ENCODE peak calls at places on chromosomes 11 and 22, in five cellular contexts. Q, N, M, V and X are unnamed samples.

GRCh38 chr11:68594123-68594522 is 90.2 kb upstream of the GAL start:
- DNase-seq in Q (no peak), M (no peak), N (no peak), V (no peak), X (no peak)

GRCh38 chr22:27203276-27203660 is 545.9 kb downstream of the MIAT start:
- DNase-seq in M (no peak), N (no peak), V (no peak), Q (no peak), X (no peak)

GRCh38 chr11:62245271-62245753 is 3.3 kb downstream of the SCGB1D2 start:
- DNase-seq in V (no peak), N (peak; percentile 22), Q (no peak), M (no peak), X (no peak)

GRCh38 chr11:65965986-65966762 is 4.6 kb downstream of the SART1 start:
- DNase-seq in M (no peak), Q (no peak), N (no peak), V (no peak), X (no peak)

GRCh38 chr22:17733484-17733883 is 40.8 kb downstream of the BID start:
- DNase-seq in V (no peak), M (no peak), N (peak; percentile 25), Q (no peak), X (no peak)

GRCh38 chr22:43829904-43830851 is 18.1 kb upstream of the EFCAB6 start:
- DNase-seq in M (no peak), V (peak; percentile 70), Q (no peak), N (peak; percentile 27), X (no peak)

GRCh38 chr11:84780689-84781293 is 846.4 kb downstream of the DLG2 start:
- DNase-seq in N (peak; percentile 39), Q (no peak), M (no peak), V (no peak), X (no peak)

GRCh38 chr11:75582935-75583709 is 21.1 kb downstream of the SERPINH1 start:
- DNase-seq in Q (peak; percentile 81), V (peak; percentile 51), N (peak; percentile 77), M (peak; percentile 76), X (no peak)

GRCh38 chr22:27726726-27727449 is 74.7 kb downstream of the MN1 start:
- DNase-seq in V (no peak), M (peak; percentile 50), Q (peak; percentile 81), N (peak; percentile 84), X (no peak)

GRCh38 chr11:14334193-14334592 is 24.8 kb downstream of the RRAS2 start:
- DNase-seq in N (no peak), Q (no peak), V (no peak), M (no peak), X (no peak)

GRCh38 chr11:129251067-129251466 is 58.9 kb upstream of the ARHGAP32 start:
- DNase-seq in Q (no peak), M (no peak), N (peak; percentile 74), V (no peak), X (no peak)

GRCh38 chr11:131653244-131653643 is 282.8 kb downstream of the NTM start:
- DNase-seq in M (no peak), N (no peak), Q (no peak), V (no peak), X (no peak)

GRCh38 chr11:10298342-10298741 is 4.3 kb upstream of the SBF2 start:
- DNase-seq in Q (no peak), N (peak; percentile 97), V (no peak), M (no peak), X (no peak)

GRCh38 chr22:48319321-48320047 is 1508.2 kb downstream of the BRD1 start:
- DNase-seq in N (no peak), M (no peak), V (no peak), Q (no peak), X (peak; percentile 39)

GRCh38 chr22:37166675-37167066 is 17.0 kb upstream of the IL2RB start:
- DNase-seq in V (peak; percentile 68), Q (peak; percentile 92), M (peak; percentile 89), N (peak; percentile 61), X (no peak)

GRCh38 chr11:120168960-120169681 is 31.2 kb upstream of the TRIM29 start:
- DNase-seq in Q (peak; percentile 72), M (peak; percentile 61), V (no peak), N (peak; percentile 49), X (no peak)

GRCh38 chr22:35567214-35567792 is 26.7 kb downstream of the RASD2 start:
- DNase-seq in Q (no peak), N (no peak), M (no peak), V (no peak), X (no peak)

GRCh38 chr11:17314232-17314547 is 37.4 kb upstream of the NCR3LG1 start:
- DNase-seq in V (no peak), M (no peak), Q (no peak), N (peak; percentile 86), X (no peak)

GRCh38 chr11:116217006-116217405 is 555.8 kb downstream of the BUD13 start:
- DNase-seq in V (no peak), M (peak; percentile 22), Q (no peak), N (peak; percentile 27), X (no peak)

GRCh38 chr11:68459886-68460740 is 439 bp upstream of the PPP6R3 start:
- DNase-seq in M (peak; percentile 99), Q (peak; percentile 98), V (peak; percentile 94), N (peak; percentile 99), X (peak; percentile 98)

GRCh38 chr11:76744186-76745058 is 38.7 kb upstream of the TSKU start:
- DNase-seq in Q (peak; percentile 81), V (no peak), N (no peak), M (no peak), X (no peak)

GRCh38 chr11:1937616-1938342 is 9.4 kb upstream of the MRPL23 start:
- DNase-seq in Q (peak; percentile 33), N (no peak), M (no peak), V (no peak), X (peak; percentile 61)

GRCh38 chr22:29314074-29314473 is 1.4 kb downstream of the RASL10A start:
- DNase-seq in Q (peak; percentile 41), N (no peak), V (no peak), M (no peak), X (no peak)
- H3K4me1 ChIP-seq in Q (no peaks in the 10 kb centered on the region), N (peaks cover 9% of the 10 kb centered on the region), V (peaks cover 55% of the 10 kb centered on the region), M (peaks cover 59% of the 10 kb centered on the region), X (peaks cover 8% of the 10 kb centered on the region)

DNA sequence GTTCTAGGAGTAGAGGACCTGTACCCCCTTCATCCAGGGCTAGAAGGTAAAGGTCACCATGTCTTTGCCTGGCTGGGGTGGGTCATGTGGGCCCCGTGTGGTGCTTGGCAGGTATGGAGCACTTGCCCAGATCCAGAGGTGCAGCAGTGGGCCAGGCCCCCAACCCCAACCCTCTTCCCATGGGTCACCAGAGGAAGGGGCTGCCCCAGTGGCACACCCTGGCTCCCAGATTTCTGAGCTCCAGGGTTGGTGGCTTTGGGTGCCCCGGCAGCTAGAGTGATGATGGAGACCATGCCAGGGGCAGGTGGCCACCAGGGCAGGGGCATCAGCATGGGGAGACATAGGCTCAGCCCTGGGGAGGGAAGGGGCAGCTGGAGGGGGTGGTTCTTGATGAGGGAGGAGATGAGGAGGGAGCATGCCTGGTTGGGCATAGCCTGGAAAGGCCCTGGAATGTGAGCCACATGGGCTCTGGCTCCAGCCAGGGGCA is 2.3 kb upstream of the GP1BB start:
- DNase-seq in N (no peak), M (no peak), V (no peak), Q (no peak), X (no peak)
- H3K27me3 ChIP-seq in N (no peaks in the 10 kb centered on the region), M (no peaks in the 10 kb centered on the region), V (peaks cover 48% of the 10 kb centered on the region), Q (no peaks in the 10 kb centered on the region), X (peaks cover 20% of the 10 kb centered on the region)

GRCh38 chr11:99548264-99548663 is 527.5 kb downstream of the CNTN5 start:
- DNase-seq in Q (no peak), V (no peak), N (no peak), M (no peak), X (no peak)
- H3K4me3 ChIP-seq in Q (no peak overlapping the region), V (no peak overlapping the region), N (no peak overlapping the region), M (no peak overlapping the region), X (no peak overlapping the region)

GRCh38 chr11:88404363-88404762 is 66.8 kb upstream of the CTSC start:
- DNase-seq in N (no peak), Q (no peak), V (no peak), M (no peak), X (no peak)

GRCh38 chr11:88399171-88399570 is 61.6 kb upstream of the CTSC start:
- DNase-seq in N (no peak), Q (no peak), M (no peak), V (no peak), X (no peak)

GRCh38 chr11:88402784-88403183 is 65.2 kb upstream of the CTSC start:
- DNase-seq in V (no peak), N (peak; percentile 72), M (no peak), Q (no peak), X (no peak)

GRCh38 chr11:88404932-88405710 is 67.6 kb upstream of the CTSC start:
- DNase-seq in M (no peak), V (no peak), Q (no peak), N (no peak), X (no peak)

DNA sequence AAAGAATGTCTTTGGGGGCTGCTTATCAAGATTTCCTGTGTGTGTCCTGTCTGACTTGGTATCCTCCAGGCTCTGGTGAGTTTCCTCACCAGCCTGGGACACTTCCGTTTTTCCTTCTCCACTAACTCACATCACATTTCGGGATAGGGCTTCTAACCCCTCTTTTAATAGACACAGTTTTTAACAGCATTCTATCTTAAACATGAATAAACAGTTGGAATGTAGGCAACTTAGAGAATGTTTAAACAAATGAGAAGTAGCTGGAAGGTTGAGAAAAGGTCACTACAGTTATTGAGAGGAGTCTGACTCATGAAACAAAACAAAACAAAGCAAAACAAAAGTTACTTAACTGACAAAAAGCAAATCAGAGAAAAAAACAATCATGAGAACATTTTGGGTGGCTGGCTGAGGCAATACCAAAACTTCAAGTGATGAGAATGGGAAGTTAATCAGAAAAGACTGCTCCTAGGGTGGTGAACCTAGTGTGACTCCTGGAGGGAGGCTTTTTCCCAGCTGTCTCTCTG is 64.7 kb upstream of the CTSC start:
- DNase-seq in V (no peak), M (no peak), N (peak; percentile 91), Q (no peak), X (no peak)
- H3K4me1 ChIP-seq in V (peaks cover 36% of the 10 kb centered on the region), M (peaks cover 36% of the 10 kb centered on the region), N (peaks cover 13% of the 10 kb centered on the region), Q (no peaks in the 10 kb centered on the region), X (peaks cover 55% of the 10 kb centered on the region)

GRCh38 chr11:126999366-126999765 is 1.2 kb downstream of the KIRREL3 start:
- DNase-seq in Q (no peak), M (no peak), V (no peak), N (no peak), X (no peak)

GRCh38 chr11:127000291-127000968 is at the start of gene KIRREL3:
- DNase-seq in Q (no peak), N (peak; percentile 48), V (no peak), M (no peak), X (no peak)

GRCh38 chr11:126997641-126998040 is 2.9 kb downstream of the KIRREL3 start:
- DNase-seq in N (no peak), M (no peak), Q (no peak), V (no peak), X (no peak)

GRCh38 chr11:126995989-126996388 is 4.6 kb downstream of the KIRREL3 start:
- DNase-seq in Q (no peak), V (no peak), M (no peak), N (no peak), X (no peak)

DNA sequence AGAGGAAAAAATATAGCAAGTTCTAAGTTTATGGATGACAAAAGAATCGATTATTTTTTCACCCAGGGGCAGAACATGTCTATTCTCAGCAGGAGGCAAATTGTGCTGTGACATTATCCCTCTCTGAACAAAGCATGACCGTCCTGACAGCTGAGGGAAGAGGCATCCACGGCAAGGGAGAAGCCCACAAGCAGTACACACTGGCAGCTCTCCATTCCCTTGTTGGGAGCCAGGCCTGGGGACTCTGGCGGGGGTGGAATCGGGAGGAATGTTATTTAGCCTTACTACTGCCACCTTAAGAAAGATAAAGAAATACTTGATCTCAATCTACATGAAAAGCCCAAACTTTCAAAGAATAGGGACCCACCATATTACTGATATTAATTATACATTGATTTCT is 3.4 kb downstream of the KIRREL3 start:
- DNase-seq in V (no peak), N (peak; percentile 60), M (no peak), Q (no peak), X (no peak)
- H3K27me3 ChIP-seq in V (peaks cover 28% of the 10 kb centered on the region), N (no peaks in the 10 kb centered on the region), M (peaks cover 10% of the 10 kb centered on the region), Q (no peaks in the 10 kb centered on the region), X (peaks cover 40% of the 10 kb centered on the region)